ENCODE peak calls at places on chromosomes 7 and 10, in four cellular contexts. V is right lobe of liver; U is CD8-positive, alpha-beta memory T cell; Y is PC-9. W is an unnamed sample. For H3K4me1 and H3K36me3, the result is how much of the 10 kb centered on the place peaks cover.

GRCh38 chr7:27092753-27093097 is 3.1 kb downstream of the HOXA1 start:
- DNase-seq in V (no peak), U (no peak), Y (no peak), W (no peak)

GRCh38 chr10:102555781-102556328 is 52.1 kb downstream of the SUFU start:
- DNase-seq in V (no peak), U (no peak), Y (no peak), W (peak)

GRCh38 chr10:122316224-122316884 is 45.3 kb downstream of the BTBD16 start:
- DNase-seq in V (no peak), U (no peak), Y (no peak), W (no peak)

GRCh38 chr7:134873253-134873652 is 93.8 kb downstream of the CALD1 start:
- DNase-seq in V (no peak), U (no peak), Y (no peak), W (no peak)

GRCh38 chr10:100482181-100482833 is 19.5 kb downstream of the WNT8B start:
- DNase-seq in V (peak), U (peak), Y (no peak), W (peak)

GRCh38 chr7:130314305-130314704 is 21.3 kb downstream of the CPA4 start:
- DNase-seq in V (no peak), U (no peak), Y (no peak), W (no peak)

GRCh38 chr10:82796510-82796909 is 921.5 kb downstream of the NRG3 start:
- DNase-seq in V (no peak), U (no peak), Y (no peak), W (no peak)

GRCh38 chr7:72286486-72286885 is 125.7 kb downstream of the CALN1 start:
- DNase-seq in V (no peak), U (no peak), Y (no peak), W (no peak)

GRCh38 chr7:110677405-110677804 is 413.5 kb upstream of the LRRN3 start:
- DNase-seq in V (no peak), U (no peak), Y (no peak), W (no peak)

GRCh38 chr7:107398161-107398560 is 71.7 kb upstream of the GPR22 start:
- DNase-seq in V (no peak), U (no peak), Y (no peak), W (no peak)

GRCh38 chr7:128755816-128756476 is 16.8 kb downstream of the CALU start:
- DNase-seq in V (no peak), U (no peak), Y (no peak), W (no peak)

GRCh38 chr10:451021-451471 is 238.4 kb downstream of the DIP2C start:
- DNase-seq in V (no peak), U (peak), Y (no peak), W (no peak)

GRCh38 chr10:133105686-133106390 is 18.1 kb downstream of the ADGRA1 start:
- DNase-seq in V (no peak), U (no peak), Y (no peak), W (no peak)

GRCh38 chr10:133106516-133106915 is 18.8 kb downstream of the ADGRA1 start:
- DNase-seq in V (no peak), U (no peak), Y (no peak), W (no peak)

GRCh38 chr10:133104972-133105495 is 17.3 kb downstream of the ADGRA1 start:
- DNase-seq in V (no peak), U (no peak), Y (no peak), W (no peak)

GRCh38 chr10:133109736-133110532 is 22.2 kb downstream of the ADGRA1 start:
- DNase-seq in V (no peak), U (no peak), Y (no peak), W (no peak)

GRCh38 chr10:133107442-133107841 is 19.7 kb downstream of the ADGRA1 start:
- DNase-seq in V (no peak), U (no peak), Y (no peak), W (no peak)
- H3K4me3 ChIP-seq in V (no peak), U (no peak), Y (no peak), W (no peak)

GRCh38 chr7:927031-927671 is 27.3 kb downstream of the ADAP1 start:
- DNase-seq in V (peak), U (no peak), Y (no peak), W (peak)
- H3K4me1 ChIP-seq in V (under half), U (under half), Y (under half), W (under half)

GRCh38 chr7:100580466-100581283 is 5.3 kb downstream of the LRCH4 start:
- DNase-seq in V (peak), U (no peak), Y (no peak), W (no peak)
- H3K36me3 ChIP-seq in V (under half), U (half or more), Y (under half), W (under half)

DNA sequence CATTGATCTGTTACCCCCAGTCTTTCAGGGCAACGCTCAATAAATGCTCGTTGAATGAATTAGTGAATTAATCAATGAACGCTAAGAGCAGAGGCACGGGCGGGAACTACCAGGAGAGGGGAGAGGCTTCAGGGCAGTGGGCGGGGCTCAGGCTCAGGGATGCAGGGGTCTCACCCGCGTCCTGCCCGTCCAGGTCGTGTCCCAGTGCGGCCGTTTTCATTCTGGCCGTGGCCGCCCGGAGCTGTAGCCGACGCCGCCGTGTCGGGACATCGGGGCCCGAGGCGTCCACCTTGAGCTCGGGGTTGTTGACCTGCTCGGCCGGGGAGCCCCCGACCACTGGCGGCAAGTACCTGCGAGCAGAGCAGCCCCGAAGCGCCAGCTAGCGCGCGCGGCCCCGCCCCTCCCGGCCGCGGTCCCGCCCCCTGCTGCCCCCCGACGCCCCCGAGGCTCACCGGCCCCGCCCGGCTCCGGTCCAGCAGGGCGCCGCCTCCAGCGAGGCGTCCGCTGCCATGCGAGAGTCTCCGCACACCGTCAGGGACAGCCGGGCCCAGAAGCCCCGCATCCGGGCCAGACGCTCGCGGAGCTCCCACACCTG is 2.8 kb upstream of the GAL3ST4 start:
- DNase-seq in V (no peak), U (no peak), Y (no peak), W (no peak)
- H3K4me3 ChIP-seq in V (peak), U (peak), Y (no peak), W (peak)

DNA sequence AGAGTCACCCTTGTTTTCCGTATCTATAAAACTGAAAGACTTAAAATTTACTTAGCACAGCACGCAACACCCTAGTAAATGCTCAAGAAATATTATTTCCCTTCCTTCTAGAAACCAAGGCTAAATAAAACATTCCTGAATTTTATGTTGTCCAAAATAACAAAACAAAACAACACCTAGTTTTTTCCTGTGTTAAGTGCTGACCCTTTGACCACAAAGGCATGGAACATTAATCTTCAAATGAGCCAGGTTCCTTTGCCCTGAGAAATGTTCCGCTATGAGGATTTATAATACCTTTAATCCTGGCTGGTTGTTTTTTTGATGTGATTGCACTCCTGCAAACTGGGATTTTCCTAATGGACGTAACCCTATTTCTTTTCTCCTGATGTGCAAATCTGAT is 29.0 kb upstream of the DGKI start:
- DNase-seq in V (no peak), U (no peak), Y (no peak), W (no peak)
- H3K4me1 ChIP-seq in V (under half), U (under half), Y (under half), W (under half)

DNA sequence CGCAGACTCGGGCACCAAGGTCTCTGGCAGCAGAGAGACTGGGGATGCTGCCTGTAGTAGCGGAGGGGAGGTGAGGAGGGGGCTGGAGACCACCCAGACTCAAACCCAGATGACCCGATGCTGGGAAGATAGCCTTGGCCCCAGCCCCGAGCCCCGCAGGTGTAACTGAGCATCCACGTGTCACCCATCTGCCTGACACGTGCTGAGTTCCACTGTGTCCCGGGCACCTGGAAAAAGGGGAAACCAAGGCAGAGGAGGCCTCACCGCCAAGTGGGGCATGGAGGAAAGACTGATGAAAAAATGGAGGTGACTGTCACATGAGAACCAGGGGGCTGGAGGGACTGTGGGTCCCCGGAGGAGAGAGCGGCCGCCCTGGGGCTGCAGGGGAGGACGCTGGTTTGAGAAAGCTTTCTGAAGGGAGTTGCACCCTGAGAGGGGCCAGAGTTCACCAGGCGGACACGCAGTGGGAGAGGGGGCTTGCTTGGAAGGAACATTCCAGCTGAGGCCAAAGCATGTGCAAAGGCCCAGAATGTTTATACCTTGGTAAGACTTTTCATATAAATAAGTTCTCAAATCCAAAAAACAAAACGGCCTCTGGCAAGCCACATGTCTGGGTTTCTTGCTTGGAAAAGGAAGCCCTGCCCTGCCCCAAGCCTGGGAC is 27.4 kb upstream of the ELN start:
- DNase-seq in V (no peak), U (no peak), Y (no peak), W (no peak)
- H3K36me3 ChIP-seq in V (under half), U (under half), Y (under half), W (under half)

DNA sequence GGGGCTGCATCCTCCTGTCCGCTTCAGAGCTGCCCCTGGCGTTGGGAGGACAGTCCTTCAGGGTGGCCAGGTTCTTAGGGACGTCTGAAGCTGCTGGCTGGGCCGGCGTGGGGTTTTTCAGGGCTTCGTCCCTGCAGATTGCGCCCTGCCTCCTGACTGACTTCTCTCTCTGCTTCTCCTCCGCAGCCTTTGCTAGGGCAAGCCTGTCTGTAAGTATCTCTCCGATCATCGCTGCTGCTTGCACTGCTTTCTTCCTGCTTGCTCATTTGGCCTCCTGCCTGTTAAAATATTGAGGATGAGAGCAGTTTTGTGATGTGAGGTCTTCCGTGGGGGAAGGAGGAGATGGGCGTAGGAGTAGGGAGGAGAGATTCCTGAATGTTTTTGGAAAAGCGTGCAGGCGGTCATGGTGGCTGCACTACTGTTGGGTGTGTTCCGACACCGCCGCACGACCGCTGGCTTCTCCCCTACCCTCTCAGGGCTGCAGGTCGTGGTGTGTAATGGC is 25.3 kb downstream of the PFKFB3 start:
- DNase-seq in V (no peak), U (no peak), Y (no peak), W (no peak)
- H3K4me3 ChIP-seq in V (no peak), U (no peak), Y (no peak), W (no peak)

GRCh38 chr7:75835688-75836285 is 22.2 kb upstream of the CCL24 start:
- DNase-seq in V (no peak), U (no peak), Y (no peak), W (no peak)
- H3K4me1 ChIP-seq in V (under half), U (under half), Y (under half), W (under half)

DNA sequence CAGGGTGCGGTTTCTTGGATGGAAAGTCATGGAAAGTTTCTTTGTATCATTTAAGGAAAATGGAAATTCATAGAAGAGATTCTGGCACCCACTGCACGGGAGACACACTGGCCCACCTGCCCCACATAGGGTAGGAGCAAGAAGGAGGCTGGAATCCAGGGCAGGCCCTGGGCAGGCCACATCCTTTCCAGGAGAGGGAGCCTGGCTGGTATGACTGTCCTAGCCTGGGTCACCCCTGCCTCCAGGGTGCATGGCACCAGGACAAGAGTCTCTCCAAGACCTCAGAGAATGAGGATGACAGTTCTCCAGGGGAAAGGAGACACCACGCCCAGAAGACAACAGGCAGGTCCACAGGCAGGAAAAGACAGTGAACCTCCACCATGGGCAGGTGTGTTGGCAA is 297.2 kb downstream of the TCERG1L start:
- DNase-seq in V (peak), U (no peak), Y (no peak), W (no peak)
- H3K36me3 ChIP-seq in V (under half), U (under half), Y (under half), W (under half)

GRCh38 chr10:90319188-90319914 is 538.5 kb downstream of the HTR7 start:
- DNase-seq in V (no peak), U (no peak), Y (peak), W (no peak)
- H3K4me3 ChIP-seq in V (no peak), U (no peak), Y (no peak), W (no peak)